ENCODE peak calls at places on chromosomes 12 and 14, in five cellular contexts. E, R, N, Q and T are unnamed samples.

GRCh38 chr14:100065942-100066574 is 836 bp downstream of the EVL start:
- DNase-seq in N (no peak), E (no peak), Q (no peak), R (no peak), T (no peak)

GRCh38 chr12:103956515-103957027 is 9.1 kb upstream of the TDG start:
- DNase-seq in N (no peak), R (peak; percentile 36), E (peak; percentile 40), Q (no peak), T (no peak)

GRCh38 chr12:111359231-111359913 is 9.5 kb downstream of the PHETA1 start:
- DNase-seq in N (no peak), R (no peak), E (no peak), Q (no peak), T (no peak)

GRCh38 chr12:115835445-115835844 is 442.0 kb downstream of the MED13L start:
- DNase-seq in R (no peak), Q (no peak), N (no peak), E (no peak), T (no peak)

GRCh38 chr14:33509927-33510535 is 440.8 kb downstream of the EGLN3 start:
- DNase-seq in R (no peak), E (no peak), N (no peak), Q (no peak), T (peak; percentile 64)

GRCh38 chr12:117563706-117564105 is 202.3 kb upstream of the NOS1 start:
- DNase-seq in E (no peak), R (no peak), Q (no peak), N (no peak), T (no peak)

GRCh38 chr12:29957835-29958234 is 174.1 kb upstream of the TMTC1 start:
- DNase-seq in Q (no peak), R (no peak), E (no peak), N (no peak), T (no peak)

GRCh38 chr12:46483572-46484395 is 111.2 kb upstream of the SLC38A2 start:
- DNase-seq in Q (peak; percentile 34), N (no peak), E (no peak), R (no peak), T (peak; percentile 26)

GRCh38 chr12:111785651-111786050 is 18.9 kb downstream of the ALDH2 start:
- DNase-seq in Q (no peak), N (no peak), E (no peak), R (no peak), T (peak; percentile 52)

GRCh38 chr12:20494803-20495202 is 126.5 kb downstream of the PDE3A start:
- DNase-seq in N (no peak), R (no peak), Q (no peak), E (no peak), T (peak; percentile 34)

GRCh38 chr12:25553083-25553482 is at the start of gene LMNTD1:
- DNase-seq in Q (peak; percentile 80), E (no peak), N (no peak), R (no peak), T (peak; percentile 70)

GRCh38 chr12:111429760-111430417 is 24.2 kb downstream of the SH2B3 start:
- DNase-seq in E (no peak), R (no peak), Q (no peak), N (no peak), T (no peak)

GRCh38 chr12:65252515-65252914 is 26.0 kb upstream of the MSRB3 start:
- DNase-seq in E (no peak), N (no peak), R (no peak), Q (no peak), T (no peak)

GRCh38 chr14:33556382-33557121 is 394.3 kb downstream of the EGLN3 start:
- DNase-seq in N (no peak), Q (peak; percentile 3), E (no peak), R (no peak), T (no peak)

GRCh38 chr14:68366656-68367055 is 426.2 kb downstream of the ZFP36L1 start:
- DNase-seq in Q (no peak), N (no peak), E (no peak), R (no peak), T (no peak)

GRCh38 chr14:21910260-21910659 is 236.6 kb upstream of the OR4E1 start:
- DNase-seq in Q (no peak), E (no peak), R (no peak), N (no peak), T (no peak)

GRCh38 chr14:21748869-21749303 is 75.3 kb upstream of the OR4E1 start:
- DNase-seq in Q (no peak), E (no peak), R (peak; percentile 44), N (peak; percentile 46), T (peak; percentile 8)

GRCh38 chr14:89826581-89826980 is 127.9 kb downstream of the EFCAB11 start:
- DNase-seq in N (no peak), Q (no peak), E (no peak), R (no peak), T (no peak)

GRCh38 chr12:93373847-93374723 is 3.6 kb upstream of the NUDT4 start:
- DNase-seq in R (no peak), N (no peak), Q (no peak), E (no peak), T (no peak)

GRCh38 chr14:54462048-54462447 is 20.9 kb upstream of the CNIH1 start:
- DNase-seq in E (no peak), R (no peak), Q (no peak), N (no peak), T (no peak)

GRCh38 chr12:76706099-76706498 is 57.8 kb upstream of the ZDHHC17 start:
- DNase-seq in R (no peak), Q (no peak), N (no peak), E (no peak), T (peak; percentile 24)